ENCODE peak calls at places on chromosome 15, in five cellular contexts. A is upper lobe of right lung, V is Daoy, N is pons, L is ureter. H is an unnamed sample.

GRCh38 chr15:44298878-44299277 is 10.4 kb downstream of the GOLM2 start:
- DNase-seq in V (peak; percentile 22), L (no peak), N (no peak), A (no peak), H (no peak)

GRCh38 chr15:74396146-74396438 is 28.6 kb upstream of the CYP11A1 start:
- DNase-seq in N (no peak), L (no peak), A (no peak), V (no peak), H (no peak)

GRCh38 chr15:29784413-29784812 is 37.9 kb downstream of the TJP1 start:
- DNase-seq in A (no peak), L (no peak), V (no peak), N (no peak), H (no peak)

GRCh38 chr15:72182673-72183072 is 14.9 kb downstream of the GRAMD2A start:
- DNase-seq in A (no peak), L (no peak), N (no peak), V (no peak), H (peak; percentile 66)

GRCh38 chr15:54082836-54083492 is 104.7 kb downstream of the UNC13C start:
- DNase-seq in V (no peak), N (no peak), A (no peak), L (no peak), H (peak; percentile 11)

GRCh38 chr15:100924436-100924835 is 5.3 kb downstream of the LRRK1 start:
- DNase-seq in N (no peak), L (no peak), V (no peak), A (no peak), H (no peak)

GRCh38 chr15:91887921-91888373 is 34.4 kb downstream of the SLCO3A1 start:
- DNase-seq in L (no peak), N (peak; percentile 90), A (no peak), V (no peak), H (no peak)

GRCh38 chr15:58074452-58074851 is 8.9 kb upstream of the ALDH1A2 start:
- DNase-seq in A (no peak), L (no peak), V (no peak), N (no peak), H (no peak)

GRCh38 chr15:58521293-58521991 is 89.7 kb downstream of the LIPC start:
- DNase-seq in N (peak; percentile 72), L (peak; percentile 88), A (peak; percentile 78), V (peak; percentile 84), H (no peak)

GRCh38 chr15:92395176-92395521 is 1.5 kb downstream of the ST8SIA2 start:
- DNase-seq in N (no peak), V (no peak), A (no peak), L (no peak), H (no peak)

GRCh38 chr15:77031376-77032050 is 36.6 kb downstream of the PSTPIP1 start:
- DNase-seq in V (peak; percentile 39), L (peak; percentile 38), A (peak; percentile 68), N (no peak), H (peak; percentile 13)

GRCh38 chr15:73899197-73900128 is 26.1 kb downstream of the TBC1D21 start:
- DNase-seq in V (no peak), N (no peak), L (no peak), A (no peak), H (no peak)

GRCh38 chr15:71375934-71376333 is 260.7 kb downstream of the THSD4 start:
- DNase-seq in N (no peak), A (no peak), L (no peak), V (no peak), H (no peak)

GRCh38 chr15:72778796-72779195 is 4.8 kb downstream of the ADPGK start:
- DNase-seq in V (no peak), A (no peak), N (no peak), L (no peak), H (no peak)

GRCh38 chr15:71748327-71748726 is 62.0 kb upstream of the NR2E3 start:
- DNase-seq in A (no peak), V (peak; percentile 89), N (no peak), L (no peak), H (no peak)

GRCh38 chr15:68681836-68682235 is 103.0 kb downstream of the CORO2B start:
- DNase-seq in V (no peak), L (no peak), A (peak; percentile 30), N (no peak), H (no peak)

GRCh38 chr15:88331291-88331690 is 74.8 kb upstream of the NTRK3 start:
- DNase-seq in N (peak; percentile 1), A (no peak), L (no peak), V (peak; percentile 13), H (peak; percentile 73)

GRCh38 chr15:69400850-69401249 is 13.3 kb upstream of the KIF23 start:
- DNase-seq in N (no peak), V (no peak), A (peak; percentile 18), L (no peak), H (no peak)

GRCh38 chr15:100926971-100927756 is 8.0 kb downstream of the LRRK1 start:
- DNase-seq in A (no peak), L (no peak), V (no peak), N (no peak), H (no peak)

GRCh38 chr15:40776537-40777141 is 6.9 kb downstream of the C15orf62 start:
- DNase-seq in A (peak; percentile 86), L (peak; percentile 74), V (peak; percentile 88), N (no peak), H (no peak)

GRCh38 chr15:90174140-90174891 is 26.8 kb upstream of the SEMA4B start:
- DNase-seq in N (peak; percentile 96), A (peak; percentile 89), V (no peak), L (peak; percentile 92), H (no peak)

GRCh38 chr15:40338921-40339620 is 1.7 kb downstream of the CCDC9B start:
- DNase-seq in V (peak; percentile 96), A (no peak), L (no peak), N (peak; percentile 92), H (no peak)

GRCh38 chr15:35603298-35603697 is 57.3 kb upstream of the DPH6 start:
- DNase-seq in N (no peak), A (no peak), L (no peak), V (peak; percentile 58), H (no peak)

GRCh38 chr15:101635944-101636727 is 16.0 kb downstream of the TM2D3 start:
- DNase-seq in L (no peak), V (no peak), N (no peak), A (no peak), H (no peak)

GRCh38 chr15:67512140-67512539 is 8.8 kb upstream of the C15orf61 start:
- DNase-seq in A (no peak), N (no peak), V (no peak), L (no peak), H (no peak)

GRCh38 chr15:33154366-33155166 is 39.9 kb downstream of the FMN1 start:
- DNase-seq in A (peak; percentile 71), L (no peak), V (peak; percentile 95), N (peak; percentile 83), H (no peak)

GRCh38 chr15:48946088-48946839 is 17.5 kb downstream of the SHC4 start:
- DNase-seq in N (no peak), A (no peak), V (peak; percentile 55), L (no peak), H (no peak)

GRCh38 chr15:65066635-65067333 is 1.0 kb downstream of the RASL12 start:
- DNase-seq in V (no peak), N (no peak), A (no peak), L (no peak), H (no peak)

GRCh38 chr15:32682569-32682968 is 35.2 kb upstream of the GREM1 start:
- DNase-seq in N (no peak), A (no peak), L (no peak), V (peak; percentile 36), H (no peak)

GRCh38 chr15:40248006-40248783 is 9.3 kb downstream of the PAK6 start:
- DNase-seq in V (no peak), L (no peak), N (no peak), A (peak; percentile 50), H (no peak)

GRCh38 chr15:82979726-82980125 is 6.3 kb upstream of the RAMAC start:
- DNase-seq in L (no peak), N (no peak), V (no peak), A (no peak), H (no peak)

GRCh38 chr15:44606740-44607139 is 56.7 kb downstream of the SPG11 start:
- DNase-seq in N (no peak), A (no peak), V (no peak), L (no peak), H (no peak)

GRCh38 chr15:78243076-78243475 is 8.7 kb upstream of the ACSBG1 start:
- DNase-seq in V (no peak), L (no peak), A (no peak), N (no peak), H (no peak)

GRCh38 chr15:91627473-91628309 is 225.8 kb upstream of the SLCO3A1 start:
- DNase-seq in A (no peak), V (peak; percentile 44), L (no peak), N (peak; percentile 27), H (no peak)

GRCh38 chr15:44798815-44799214 is 62.5 kb downstream of the TRIM69 start:
- DNase-seq in L (no peak), V (no peak), N (no peak), A (no peak), H (no peak)

H was measured in HuH-7.5.